ENCODE peak calls at places on chromosomes 1 and 21, in five cellular contexts. A is neural crest cell, Z is HCT116, T is mucosa of descending colon, H is cardiac fibroblast. X is an unnamed sample.

GRCh38 chr1:200365897-200366426 is 43.9 kb downstream of the ZNF281 start:
- DNase-seq in A (no peak), Z (no peak), T (no peak), H (no peak), X (no peak)

GRCh38 chr1:27621067-27621920 is 13.7 kb downstream of the FGR start:
- DNase-seq in A (no peak), Z (no peak), T (no peak), H (peak), X (no peak)

GRCh38 chr1:188249813-188250212 is 1421.1 kb downstream of the PLA2G4A start:
- DNase-seq in A (no peak), Z (no peak), T (no peak), H (no peak), X (no peak)

GRCh38 chr1:2213576-2214505 is 14.3 kb upstream of the SKI start:
- DNase-seq in A (no peak), Z (no peak), T (peak), H (peak), X (no peak)

GRCh38 chr1:38773483-38773882 is 86.1 kb downstream of the RRAGC start:
- DNase-seq in A (no peak), Z (no peak), T (no peak), H (no peak), X (no peak)

GRCh38 chr1:79811173-79811572 is 804.6 kb upstream of the ADGRL4 start:
- DNase-seq in A (no peak), Z (no peak), T (no peak), H (peak), X (no peak)

GRCh38 chr1:204814146-204814884 is 56.3 kb upstream of the NFASC start:
- DNase-seq in A (no peak), Z (no peak), T (no peak), H (no peak), X (no peak)

GRCh38 chr1:37107153-37107552 is 72.8 kb upstream of the GRIK3 start:
- DNase-seq in A (no peak), Z (no peak), T (no peak), H (no peak), X (no peak)

GRCh38 chr1:31366796-31367195 is 6.1 kb downstream of the FABP3 start:
- DNase-seq in A (no peak), Z (no peak), T (no peak), H (no peak), X (no peak)

GRCh38 chr21:44383216-44383615 is 29.8 kb downstream of the TRPM2 start:
- DNase-seq in A (no peak), Z (no peak), T (peak), H (no peak), X (no peak)

GRCh38 chr1:154832384-154832783 is 37.7 kb downstream of the KCNN3 start:
- DNase-seq in A (no peak), Z (no peak), T (no peak), H (no peak), X (no peak)

GRCh38 chr1:162626089-162626488 is 6.2 kb upstream of the DDR2 start:
- DNase-seq in A (no peak), Z (no peak), T (no peak), H (no peak), X (no peak)

GRCh38 chr1:229190057-229190590 is 80.8 kb upstream of the RAB4A start:
- DNase-seq in A (no peak), Z (no peak), T (no peak), H (no peak), X (no peak)

GRCh38 chr1:245458761-245459174 is 304.0 kb downstream of the KIF26B start:
- DNase-seq in A (no peak), Z (no peak), T (no peak), H (peak), X (no peak)

GRCh38 chr1:59926381-59927243 is at the start of gene CYP2J2:
- DNase-seq in A (peak), Z (peak), T (peak), H (no peak), X (peak)

GRCh38 chr1:89603651-89604413 is 29.1 kb upstream of the LRRC8C start:
- DNase-seq in A (no peak), Z (no peak), T (no peak), H (peak), X (no peak)

GRCh38 chr1:204307334-204307883 is 52.3 kb downstream of the PLEKHA6 start:
- DNase-seq in A (no peak), Z (no peak), T (no peak), H (no peak), X (no peak)

GRCh38 chr1:45685308-45686080 is 839 bp downstream of the GPBP1L1 start:
- DNase-seq in A (no peak), Z (no peak), T (no peak), H (peak), X (no peak)

GRCh38 chr1:41712687-41713086 is 206.0 kb downstream of the HIVEP3 start:
- DNase-seq in A (no peak), Z (no peak), T (no peak), H (no peak), X (peak)

GRCh38 chr1:212344905-212345304 is 59.7 kb downstream of the PPP2R5A start:
- DNase-seq in A (no peak), Z (no peak), T (no peak), H (no peak), X (no peak)

GRCh38 chr1:204348197-204348596 is 11.5 kb downstream of the PLEKHA6 start:
- DNase-seq in A (no peak), Z (no peak), T (peak), H (no peak), X (no peak)

GRCh38 chr1:32538887-32539583 is at the start of gene ZBTB8A:
- DNase-seq in A (peak), Z (peak), T (peak), H (peak), X (peak)

GRCh38 chr1:221839321-221839720 is 97.4 kb upstream of the DUSP10 start:
- DNase-seq in A (no peak), Z (no peak), T (no peak), H (no peak), X (peak)

GRCh38 chr21:46265736-46266525 is 19.5 kb downstream of the MCM3AP start:
- DNase-seq in A (no peak), Z (no peak), T (no peak), H (no peak), X (no peak)

GRCh38 chr1:17460265-17460664 is 20.8 kb upstream of the RCC2 start:
- DNase-seq in A (no peak), Z (no peak), T (no peak), H (no peak), X (no peak)

GRCh38 chr1:1295154-1295923 is 12.4 kb downstream of the ACAP3 start:
- DNase-seq in A (no peak), Z (no peak), T (no peak), H (no peak), X (no peak)

GRCh38 chr1:63663301-63663700 is 70.1 kb downstream of the PGM1 start:
- DNase-seq in A (no peak), Z (peak), T (no peak), H (peak), X (no peak)

GRCh38 chr1:103467100-103467499 is 58.4 kb upstream of the RNPC3 start:
- DNase-seq in A (no peak), Z (no peak), T (no peak), H (no peak), X (no peak)

GRCh38 chr1:8217011-8217711 is 100.8 kb upstream of the SLC45A1 start:
- DNase-seq in A (peak), Z (no peak), T (peak), H (no peak), X (no peak)

GRCh38 chr1:100347009-100347966 is 5.0 kb upstream of the CDC14A start:
- DNase-seq in A (no peak), Z (no peak), T (no peak), H (peak), X (no peak)

GRCh38 chr1:68346192-68346808 is 103.5 kb downstream of the RPE65 start:
- DNase-seq in A (no peak), Z (peak), T (no peak), H (peak), X (no peak)
- TF ChIP-seq CTCF in A (peak), Z (peak), T (no peak), H (peak), X (no peak)

GRCh38 chr21:25607812-25608737 is 794 bp upstream of the MRPL39 start:
- DNase-seq in A (peak), Z (peak), T (peak), H (peak), X (peak)
- TF ChIP-seq CTCF in A (peak), Z (peak), T (peak), H (peak), X (no peak)

DNA sequence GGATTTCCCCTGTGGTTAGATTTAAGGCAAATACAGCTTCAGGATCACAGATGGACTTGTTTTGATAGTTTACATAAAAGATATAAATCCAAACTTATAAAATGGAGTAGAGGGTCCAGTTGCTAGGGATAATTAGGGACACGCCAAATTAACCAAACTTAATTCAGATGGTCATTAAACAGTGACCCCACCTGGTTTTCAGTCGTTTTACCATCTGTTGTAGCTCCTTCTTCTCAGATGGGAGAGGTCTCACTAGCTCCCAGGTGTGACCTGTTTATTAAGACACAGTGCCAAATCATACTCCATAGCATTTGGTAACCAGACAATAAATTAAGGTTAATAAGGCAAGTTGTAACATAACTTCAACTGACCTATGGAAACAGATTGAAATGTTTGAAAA is 8.1 kb upstream of the GADD45A start:
- DNase-seq in A (no peak), Z (no peak), T (no peak), H (no peak), X (no peak)
- TF ChIP-seq CTCF in A (no peak), Z (no peak), T (no peak), H (no peak), X (no peak)

GRCh38 chr1:109791495-109792040 is 27.8 kb upstream of the EPS8L3 start:
- DNase-seq in A (no peak), Z (no peak), T (no peak), H (no peak), X (no peak)

GRCh38 chr1:109792056-109792831 is 28.5 kb upstream of the EPS8L3 start:
- DNase-seq in A (peak), Z (no peak), T (no peak), H (peak), X (no peak)

GRCh38 chr1:109790329-109790728 is 26.6 kb upstream of the EPS8L3 start:
- DNase-seq in A (no peak), Z (no peak), T (no peak), H (no peak), X (no peak)

GRCh38 chr1:109789771-109790170 is 26.0 kb upstream of the EPS8L3 start:
- DNase-seq in A (no peak), Z (no peak), T (no peak), H (no peak), X (no peak)

GRCh38 chr1:109790735-109791494 is 27.2 kb upstream of the EPS8L3 start:
- DNase-seq in A (no peak), Z (peak), T (peak), H (peak), X (no peak)
- TF ChIP-seq CTCF in A (peak), Z (peak), T (no peak), H (peak), X (no peak)

DNA sequence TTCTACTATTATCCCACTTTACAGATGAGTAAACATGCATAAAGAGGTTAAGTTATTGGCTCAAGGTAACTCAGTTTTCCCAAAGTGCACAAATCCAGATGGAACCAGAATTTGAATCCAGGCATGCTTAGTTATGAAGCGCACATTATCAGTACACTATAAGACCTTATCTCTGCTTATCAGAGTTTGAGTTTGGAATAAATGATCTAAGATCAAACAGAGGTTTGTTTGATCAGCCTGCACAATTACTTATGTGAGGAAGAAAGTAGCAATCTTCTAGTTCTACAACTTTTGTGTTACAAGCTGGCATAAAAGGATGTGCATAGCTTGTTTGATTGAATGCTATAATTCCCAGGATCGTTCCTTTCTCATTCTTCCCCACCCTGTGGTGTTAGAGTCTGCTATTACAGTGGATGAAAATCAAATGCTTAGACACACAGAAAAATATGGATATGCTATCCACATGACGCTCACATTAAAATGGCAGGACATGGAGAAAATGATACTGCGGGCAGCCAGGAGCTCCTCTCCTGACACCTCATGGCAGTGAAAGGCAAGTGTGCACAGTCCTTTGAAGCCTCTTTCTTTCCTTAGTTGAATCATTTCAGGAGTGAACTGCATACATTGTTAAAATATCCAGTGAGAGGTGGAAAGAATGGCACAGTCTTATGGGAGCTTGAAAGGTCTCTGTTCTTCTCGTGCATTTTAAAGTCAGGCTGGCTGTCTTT is 24.0 kb upstream of the PBX1 start:
- DNase-seq in A (no peak), Z (no peak), T (no peak), H (no peak), X (no peak)
- TF ChIP-seq CTCF in A (peak), Z (no peak), T (no peak), H (no peak), X (no peak)

X was measured in activated B cell treated with CpG ODN at 0.5 μM for 24 hours.